ENCODE peak calls at places on chromosomes 7 and 10, in six cellular contexts. F is brain microvascular endothelial cell, E is ovary, U is testis, K is IMR-90, Y is cardiac muscle cell. M is an unnamed sample. For H3K27me3 and H3K36me3, the result is how much of the 10 kb centered on the place peaks cover.

GRCh38 chr7:112515989-112516388 is 35.2 kb downstream of the LSMEM1 start:
- DNase-seq in F (no peak), E (no peak), U (no peak), K (no peak), Y (no peak), M (peak)

GRCh38 chr10:70939397-70939796 is 51.0 kb upstream of the PCBD1 start:
- DNase-seq in F (no peak), E (no peak), U (no peak), K (no peak), Y (no peak), M (peak)

GRCh38 chr7:155568961-155569360 is 22.6 kb upstream of the CNPY1 start:
- DNase-seq in F (no peak), E (no peak), U (no peak), K (no peak), Y (no peak), M (no peak)

GRCh38 chr10:125159932-125160855 is at the start of gene CTBP2:
- DNase-seq in F (no peak), E (peak), U (peak), K (no peak), Y (peak), M (peak)

GRCh38 chr10:90738885-90739284 is 119.0 kb downstream of the HTR7 start:
- DNase-seq in F (no peak), E (no peak), U (no peak), K (peak), Y (peak), M (no peak)

GRCh38 chr10:86961481-86962091 is 3.2 kb downstream of the SNCG start:
- DNase-seq in F (no peak), E (peak), U (peak), K (peak), Y (no peak), M (peak)

GRCh38 chr10:69716711-69717560 is 84.8 kb upstream of the COL13A1 start:
- DNase-seq in F (peak), E (no peak), U (peak), K (peak), Y (peak), M (peak)

GRCh38 chr10:114767101-114767588 is 54.4 kb upstream of the FHIP2A start:
- DNase-seq in F (peak), E (no peak), U (no peak), K (peak), Y (peak), M (no peak)

GRCh38 chr10:58017719-58018367 is 249.9 kb downstream of the IPMK start:
- DNase-seq in F (peak), E (no peak), U (no peak), K (peak), Y (peak), M (no peak)

GRCh38 chr7:74224511-74224832 is 14.7 kb downstream of the LAT2 start:
- DNase-seq in F (no peak), E (no peak), U (no peak), K (no peak), Y (no peak), M (peak)

GRCh38 chr10:78225611-78226010 is 191.9 kb downstream of the RPS24 start:
- DNase-seq in F (no peak), E (no peak), U (no peak), K (no peak), Y (no peak), M (no peak)

GRCh38 chr7:135802697-135803096 is 54.1 kb upstream of the FAM180A start:
- DNase-seq in F (no peak), E (no peak), U (no peak), K (peak), Y (peak), M (no peak)

GRCh38 chr10:78292987-78293865 is 259.6 kb downstream of the RPS24 start:
- DNase-seq in F (no peak), E (no peak), U (no peak), K (peak), Y (peak), M (peak)

GRCh38 chr7:74627699-74628411 is 29.7 kb upstream of the GTF2I start:
- DNase-seq in F (no peak), E (peak), U (peak), K (peak), Y (peak), M (peak)

GRCh38 chr10:102555781-102556328 is 52.1 kb downstream of the SUFU start:
- DNase-seq in F (peak), E (no peak), U (no peak), K (peak), Y (peak), M (no peak)

GRCh38 chr7:19144661-19145428 is at the start of gene FERD3L:
- DNase-seq in F (no peak), E (no peak), U (no peak), K (no peak), Y (no peak), M (peak)

GRCh38 chr7:105429746-105430612 is 41.3 kb upstream of the SRPK2 start:
- DNase-seq in F (peak), E (peak), U (peak), K (peak), Y (peak), M (no peak)

GRCh38 chr10:97714401-97715258 is 1.1 kb downstream of the MARVELD1 start:
- DNase-seq in F (peak), E (peak), U (peak), K (peak), Y (peak), M (peak)

GRCh38 chr10:121935702-121936101 is 7.9 kb upstream of the ATE1 start:
- DNase-seq in F (no peak), E (no peak), U (no peak), K (no peak), Y (peak), M (no peak)

GRCh38 chr10:98028168-98028770 is 2.2 kb downstream of the CRTAC1 start:
- DNase-seq in F (no peak), E (no peak), U (peak), K (peak), Y (peak), M (peak)

GRCh38 chr7:92149736-92150239 is 15.5 kb upstream of the CYP51A1 start:
- DNase-seq in F (no peak), E (no peak), U (no peak), K (no peak), Y (no peak), M (no peak)

GRCh38 chr7:63038987-63039386 is 959.7 kb upstream of the ZNF722 start:
- DNase-seq in F (no peak), E (no peak), U (no peak), K (no peak), Y (no peak), M (no peak)

GRCh38 chr7:134458341-134458805 is 527 bp downstream of the AKR1B1 start:
- DNase-seq in F (no peak), E (peak), U (peak), K (peak), Y (no peak), M (peak)

GRCh38 chr7:114825423-114825951 is 96.4 kb upstream of the MDFIC start:
- DNase-seq in F (no peak), E (no peak), U (no peak), K (no peak), Y (no peak), M (peak)

GRCh38 chr10:101879456-101880189 is 36.0 kb upstream of the KCNIP2 start:
- DNase-seq in F (peak), E (no peak), U (no peak), K (peak), Y (peak), M (no peak)

GRCh38 chr7:43076606-43077005 is 35.8 kb upstream of the HECW1 start:
- DNase-seq in F (no peak), E (no peak), U (no peak), K (no peak), Y (no peak), M (no peak)

GRCh38 chr10:123788981-123789380 is 102.6 kb downstream of the CPXM2 start:
- DNase-seq in F (no peak), E (no peak), U (no peak), K (no peak), Y (no peak), M (peak)

GRCh38 chr7:80923211-80923612 is 4.4 kb upstream of the SEMA3C start:
- DNase-seq in F (no peak), E (no peak), U (no peak), K (no peak), Y (no peak), M (no peak)

GRCh38 chr7:35604595-35604994 is 90.3 kb downstream of the HERPUD2 start:
- DNase-seq in F (no peak), E (no peak), U (no peak), K (no peak), Y (no peak), M (no peak)

GRCh38 chr7:100803398-100804161 is 23.7 kb downstream of the EPHB4 start:
- DNase-seq in F (peak), E (peak), U (peak), K (peak), Y (peak), M (peak)

GRCh38 chr7:7321681-7322080 is 139.3 kb downstream of the C1GALT1 start:
- DNase-seq in F (no peak), E (no peak), U (no peak), K (no peak), Y (no peak), M (no peak)

GRCh38 chr7:100966542-100967291 is 2.6 kb upstream of the MUC12 start:
- DNase-seq in F (no peak), E (no peak), U (no peak), K (no peak), Y (no peak), M (peak)

GRCh38 chr7:148609045-148609725 is 18.6 kb downstream of the C7orf33 start:
- DNase-seq in F (peak), E (no peak), U (no peak), K (peak), Y (peak), M (no peak)

GRCh38 chr7:102208826-102209225 is 77.8 kb upstream of the SH2B2 start:
- DNase-seq in F (no peak), E (no peak), U (no peak), K (no peak), Y (no peak), M (no peak)

GRCh38 chr7:67870396-67870795 is 873.8 kb downstream of the TYW1 start:
- DNase-seq in F (no peak), E (no peak), U (no peak), K (no peak), Y (no peak), M (no peak)

GRCh38 chr10:10872035-10872673 is 145.5 kb upstream of the CELF2 start:
- DNase-seq in F (peak), E (peak), U (no peak), K (peak), Y (peak), M (no peak)

GRCh38 chr10:10872706-10873276 is 144.9 kb upstream of the CELF2 start:
- DNase-seq in F (peak), E (no peak), U (no peak), K (peak), Y (peak), M (no peak)

GRCh38 chr10:10871312-10871711 is 146.4 kb upstream of the CELF2 start:
- DNase-seq in F (no peak), E (no peak), U (no peak), K (no peak), Y (no peak), M (no peak)

GRCh38 chr10:10869592-10869991 is 148.1 kb upstream of the CELF2 start:
- DNase-seq in F (peak), E (no peak), U (no peak), K (peak), Y (peak), M (no peak)

DNA sequence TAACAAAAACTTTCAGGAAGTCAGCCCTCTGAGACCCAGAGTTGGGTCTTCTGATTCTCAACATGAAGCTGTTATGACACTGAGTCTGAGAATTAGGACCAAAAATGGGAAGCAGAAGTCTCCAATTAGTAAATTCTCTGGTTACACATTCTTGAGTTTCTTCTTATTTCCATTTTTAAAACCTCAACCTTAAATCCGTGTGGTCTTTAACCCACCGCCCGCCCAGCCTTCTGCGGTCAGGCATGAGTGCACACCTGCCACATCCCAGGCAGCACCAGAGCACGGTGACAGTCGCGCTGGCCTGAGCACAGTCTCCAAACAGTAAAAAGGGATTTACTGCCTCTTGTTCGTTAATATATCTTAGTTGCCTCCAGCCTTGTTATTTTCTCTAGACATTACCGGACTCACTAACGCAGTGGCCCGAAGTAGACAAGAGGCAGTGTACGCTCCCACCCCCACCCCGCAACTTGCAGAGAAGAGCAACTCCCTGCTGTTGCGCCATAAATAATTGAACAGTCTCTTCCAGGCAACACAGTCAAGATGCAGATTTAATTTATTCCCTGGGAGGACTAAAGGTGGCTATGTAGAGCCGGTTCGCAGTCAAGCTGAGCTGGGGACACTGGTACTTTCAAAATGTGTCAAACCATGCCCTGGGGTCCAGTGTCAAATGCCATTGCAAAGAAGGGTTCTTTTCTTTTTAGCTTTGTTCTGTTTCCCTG is 147.0 kb upstream of the CELF2 start:
- DNase-seq in F (no peak), E (peak), U (no peak), K (no peak), Y (no peak), M (no peak)
- H3K4me3 ChIP-seq in F (no peak), E (no peak), U (no peak), K (no peak), Y (no peak), M (no peak)

GRCh38 chr10:16521311-16522016 is at the start of gene C1QL3:
- DNase-seq in F (no peak), E (no peak), U (peak), K (peak), Y (peak), M (peak)
- H3K27me3 ChIP-seq in F (under half), E (under half), U (under half), K (half or more), Y (half or more), M (under half)

DNA sequence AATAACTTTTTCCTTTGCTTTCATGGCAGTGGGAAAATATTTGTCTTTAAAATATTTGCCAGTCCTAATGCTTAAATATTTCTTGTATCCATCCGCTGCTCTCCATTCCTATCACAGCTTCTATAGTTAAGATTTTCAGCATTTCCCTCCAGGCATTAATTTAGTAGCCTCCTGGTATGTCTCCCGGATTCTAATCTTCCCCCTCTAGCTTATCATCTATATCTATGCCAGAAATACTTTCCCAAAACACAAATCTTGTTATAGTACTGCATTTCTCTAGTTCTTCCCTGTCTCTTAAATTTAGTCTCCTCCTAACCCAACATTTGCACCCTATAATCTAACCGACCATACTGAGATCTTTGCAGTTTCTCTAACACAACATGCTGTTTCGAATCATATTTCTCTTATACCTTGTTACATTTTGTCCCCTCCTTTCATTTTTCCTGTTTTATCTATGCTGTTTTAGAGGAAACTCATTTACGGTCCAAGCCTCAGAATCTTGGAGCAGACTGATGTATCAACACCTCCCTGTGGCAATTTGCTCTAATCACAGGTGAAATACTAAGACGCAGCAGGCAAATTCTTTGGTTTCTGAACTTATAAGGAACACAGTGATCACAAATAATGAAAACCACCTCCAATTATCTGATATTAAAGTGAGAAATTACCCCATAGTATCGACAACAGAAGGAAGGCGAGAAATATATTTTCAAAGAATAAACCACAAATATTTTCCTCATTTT is 10.3 kb downstream of the CNTNAP2 start:
- DNase-seq in F (no peak), E (no peak), U (no peak), K (no peak), Y (no peak), M (no peak)
- H3K36me3 ChIP-seq in F (under half), E (under half), U (under half), K (under half), Y (under half), M (under half)

GRCh38 chr10:8051109-8051781 is 3.2 kb upstream of the GATA3 start:
- DNase-seq in F (no peak), E (no peak), U (no peak), K (no peak), Y (no peak), M (no peak)

GRCh38 chr10:8050561-8051108 is 3.9 kb upstream of the GATA3 start:
- DNase-seq in F (no peak), E (no peak), U (no peak), K (peak), Y (peak), M (peak)

GRCh38 chr10:8049151-8049873 is 5.2 kb upstream of the GATA3 start:
- DNase-seq in F (no peak), E (no peak), U (no peak), K (no peak), Y (no peak), M (peak)

GRCh38 chr10:8048281-8049008 is 6.0 kb upstream of the GATA3 start:
- DNase-seq in F (no peak), E (no peak), U (no peak), K (no peak), Y (no peak), M (peak)

DNA sequence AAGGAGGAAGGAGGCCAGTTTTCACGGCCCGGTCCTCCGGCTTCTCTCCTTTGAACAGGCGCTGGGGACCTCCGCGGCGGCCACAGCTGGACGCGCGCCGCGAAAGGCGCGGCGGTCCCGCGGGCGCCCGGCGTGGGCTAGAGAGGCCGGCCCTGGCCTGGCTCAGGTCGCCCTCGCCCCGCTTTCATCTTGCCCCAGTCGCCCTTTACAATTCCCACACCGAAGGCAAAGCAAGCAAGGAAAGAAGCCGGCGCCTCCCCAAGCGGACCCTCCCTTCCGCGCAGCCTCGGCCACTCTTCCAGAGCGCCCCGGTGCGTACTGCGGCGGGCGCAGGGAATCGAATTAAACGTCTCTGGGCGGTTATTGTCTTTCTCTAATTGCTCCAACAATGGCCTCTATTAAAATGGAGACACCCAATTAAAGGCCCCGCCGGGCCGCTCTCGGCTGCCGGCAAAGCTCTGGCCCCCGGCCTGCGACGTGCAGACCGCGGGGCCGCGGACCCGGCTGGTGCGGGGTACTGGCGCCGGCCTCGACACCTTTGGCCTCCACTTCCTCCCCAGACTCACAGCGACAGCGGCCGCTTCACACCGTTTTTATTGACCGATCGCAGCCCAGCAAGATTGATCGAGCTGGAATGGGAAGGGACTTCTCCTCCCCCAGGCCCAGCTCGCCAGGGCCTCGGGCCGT is 4.5 kb upstream of the GATA3 start:
- DNase-seq in F (no peak), E (no peak), U (no peak), K (no peak), Y (no peak), M (peak)
- H3K4me3 ChIP-seq in F (no peak), E (peak), U (peak), K (no peak), Y (peak), M (peak)

GRCh38 chr10:132041340-132041739 is 24.4 kb upstream of the JAKMIP3 start:
- DNase-seq in F (no peak), E (no peak), U (no peak), K (no peak), Y (no peak), M (no peak)
- H3K27me3 ChIP-seq in F (under half), E (under half), U (under half), K (half or more), Y (half or more), M (under half)

GRCh38 chr7:5649658-5650057 is 131.8 kb downstream of the RNF216 start:
- DNase-seq in F (no peak), E (no peak), U (no peak), K (no peak), Y (no peak), M (no peak)
- H3K36me3 ChIP-seq in F (under half), E (under half), U (under half), K (under half), Y (under half), M (under half)

GRCh38 chr10:49398986-49399385 is 3.1 kb upstream of the DRGX start:
- DNase-seq in F (no peak), E (no peak), U (no peak), K (no peak), Y (no peak), M (peak)
- H3K4me3 ChIP-seq in F (no peak), E (no peak), U (no peak), K (no peak), Y (no peak), M (no peak)